ENCODE peak calls at places on chromosomes 11 and 22, in four cellular contexts. One of them, this sample, is unnamed.

GRCh38 chr11:12845739-12846358 is 163.3 kb upstream of the RASSF10 start:
- DNase-seq in mesenchymal stem cell: peak; percentile 87
- DNase-seq in H9: no peak
- DNase-seq in H1: no peak
- DNase-seq in this sample: no peak

GRCh38 chr11:70696076-70696475 is 297.7 kb downstream of the CTTN start:
- DNase-seq in mesenchymal stem cell: no peak
- DNase-seq in H9: no peak
- DNase-seq in H1: no peak
- DNase-seq in this sample: no peak

GRCh38 chr11:46724088-46724487 is 5.1 kb downstream of the F2 start:
- DNase-seq in mesenchymal stem cell: no peak
- DNase-seq in H9: no peak
- DNase-seq in H1: no peak
- DNase-seq in this sample: no peak

GRCh38 chr22:49765951-49766350 is 61.7 kb downstream of the BRD1 start:
- DNase-seq in mesenchymal stem cell: no peak
- DNase-seq in H9: no peak
- DNase-seq in H1: no peak
- DNase-seq in this sample: no peak

GRCh38 chr11:31770011-31770410 is 41.1 kb downstream of the PAX6 start:
- DNase-seq in mesenchymal stem cell: no peak
- DNase-seq in H9: no peak
- DNase-seq in H1: no peak
- DNase-seq in this sample: no peak

GRCh38 chr22:44261861-44262595 is 50.7 kb downstream of the SHISAL1 start:
- DNase-seq in mesenchymal stem cell: no peak
- DNase-seq in H9: peak; percentile 23
- DNase-seq in H1: no peak
- DNase-seq in this sample: no peak

GRCh38 chr22:17106161-17106784 is 14.9 kb downstream of the TMEM121B start:
- DNase-seq in mesenchymal stem cell: no peak
- DNase-seq in H9: no peak
- DNase-seq in H1: no peak
- DNase-seq in this sample: no peak

GRCh38 chr11:128146926-128147605 is 440.3 kb downstream of the ETS1 start:
- DNase-seq in mesenchymal stem cell: no peak
- DNase-seq in H9: no peak
- DNase-seq in H1: no peak
- DNase-seq in this sample: no peak

GRCh38 chr22:29112102-29112501 is 39.3 kb downstream of the KREMEN1 start:
- DNase-seq in mesenchymal stem cell: no peak
- DNase-seq in H9: no peak
- DNase-seq in H1: no peak
- DNase-seq in this sample: no peak

GRCh38 chr11:86175585-86175984 is 69.0 kb upstream of the EED start:
- DNase-seq in mesenchymal stem cell: no peak
- DNase-seq in H9: no peak
- DNase-seq in H1: no peak
- DNase-seq in this sample: no peak

DNA sequence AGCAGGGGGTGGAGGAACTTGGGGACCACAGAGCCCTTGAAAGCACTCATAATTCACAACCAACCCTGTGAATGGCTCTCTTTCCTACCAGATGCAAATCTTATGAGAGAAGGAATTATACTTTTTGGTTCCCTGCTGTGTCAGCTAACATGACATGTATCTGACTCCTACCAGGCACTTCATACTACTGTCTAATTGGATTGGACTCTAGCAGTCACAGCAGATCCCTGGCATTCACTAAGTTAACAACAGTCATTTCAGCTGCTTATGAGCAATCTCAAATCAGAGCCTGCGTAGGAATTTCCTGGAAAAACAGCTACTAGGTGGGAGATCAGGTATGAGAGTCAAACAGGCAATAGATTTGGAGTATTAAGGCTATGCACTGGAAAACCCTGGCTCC is 11.1 kb upstream of the ENDOD1 start:
- DNase-seq in mesenchymal stem cell: no peak
- DNase-seq in H9: no peak
- DNase-seq in H1: no peak
- DNase-seq in this sample: no peak
- H3K4me1 ChIP-seq in mesenchymal stem cell: peaks cover 5% of the 10 kb centered on the region
- H3K4me1 ChIP-seq in H9: peaks cover 3% of the 10 kb centered on the region
- H3K4me1 ChIP-seq in H1: no peaks in the 10 kb centered on the region
- H3K4me1 ChIP-seq in this sample: peaks cover 8% of the 10 kb centered on the region

GRCh38 chr11:65988791-65989592 is 13.0 kb downstream of the EIF1AD start:
- DNase-seq in mesenchymal stem cell: peak; percentile 95
- DNase-seq in H9: peak; percentile 92
- DNase-seq in H1: peak; percentile 78
- DNase-seq in this sample: peak; percentile 93
- H4K91ac ChIP-seq in mesenchymal stem cell: no peak overlapping the region
- H4K91ac ChIP-seq in H9: no peak overlapping the region
- H4K91ac ChIP-seq in H1: no peak overlapping the region
- H4K91ac ChIP-seq in this sample: no peak overlapping the region

GRCh38 chr11:66701432-66702240 is 23.9 kb upstream of the RBM4B start:
- DNase-seq in mesenchymal stem cell: no peak
- DNase-seq in H9: no peak
- DNase-seq in H1: no peak
- DNase-seq in this sample: no peak

GRCh38 chr11:66706989-66707388 is 22.0 kb downstream of the SPTBN2 start:
- DNase-seq in mesenchymal stem cell: no peak
- DNase-seq in H9: no peak
- DNase-seq in H1: no peak
- DNase-seq in this sample: no peak

GRCh38 chr11:66707486-66707885 is 21.5 kb downstream of the SPTBN2 start:
- DNase-seq in mesenchymal stem cell: no peak
- DNase-seq in H9: no peak
- DNase-seq in H1: no peak
- DNase-seq in this sample: no peak

GRCh38 chr11:66705587-66706335 is 23.3 kb downstream of the SPTBN2 start:
- DNase-seq in mesenchymal stem cell: no peak
- DNase-seq in H9: no peak
- DNase-seq in H1: no peak
- DNase-seq in this sample: no peak

GRCh38 chr11:66704659-66705360 is 24.2 kb downstream of the SPTBN2 start:
- DNase-seq in mesenchymal stem cell: no peak
- DNase-seq in H9: no peak
- DNase-seq in H1: no peak
- DNase-seq in this sample: no peak
- H3K4me1 ChIP-seq in mesenchymal stem cell: peaks cover 6% of the 10 kb centered on the region
- H3K4me1 ChIP-seq in H9: no peaks in the 10 kb centered on the region
- H3K4me1 ChIP-seq in H1: no peaks in the 10 kb centered on the region
- H3K4me1 ChIP-seq in this sample: no peaks in the 10 kb centered on the region

GRCh38 chr11:75112200-75112599 is 15.5 kb upstream of the OR2AT4 start:
- DNase-seq in mesenchymal stem cell: no peak
- DNase-seq in H9: no peak
- DNase-seq in H1: no peak
- DNase-seq in this sample: no peak

GRCh38 chr11:75118577-75118976 is 21.9 kb upstream of the OR2AT4 start:
- DNase-seq in mesenchymal stem cell: no peak
- DNase-seq in H9: no peak
- DNase-seq in H1: no peak
- DNase-seq in this sample: no peak

GRCh38 chr11:75107187-75107586 is 10.5 kb upstream of the OR2AT4 start:
- DNase-seq in mesenchymal stem cell: peak; percentile 59
- DNase-seq in H9: no peak
- DNase-seq in H1: no peak
- DNase-seq in this sample: no peak

GRCh38 chr11:75114465-75114864 is 17.8 kb upstream of the OR2AT4 start:
- DNase-seq in mesenchymal stem cell: no peak
- DNase-seq in H9: no peak
- DNase-seq in H1: no peak
- DNase-seq in this sample: no peak

GRCh38 chr11:75113049-75113448 is 16.4 kb upstream of the OR2AT4 start:
- DNase-seq in mesenchymal stem cell: no peak
- DNase-seq in H9: no peak
- DNase-seq in H1: no peak
- DNase-seq in this sample: no peak
- H4K91ac ChIP-seq in mesenchymal stem cell: no peak overlapping the region
- H4K91ac ChIP-seq in H9: no peak overlapping the region
- H4K91ac ChIP-seq in H1: no peak overlapping the region
- H4K91ac ChIP-seq in this sample: no peak overlapping the region

GRCh38 chr11:99419991-99420390 is 399.2 kb downstream of the CNTN5 start:
- DNase-seq in mesenchymal stem cell: no peak
- DNase-seq in H9: no peak
- DNase-seq in H1: no peak
- DNase-seq in this sample: no peak
- H3K4me1 ChIP-seq in mesenchymal stem cell: no peaks in the 10 kb centered on the region
- H3K4me1 ChIP-seq in H9: peaks cover 8% of the 10 kb centered on the region
- H3K4me1 ChIP-seq in H1: peaks cover 33% of the 10 kb centered on the region
- H3K4me1 ChIP-seq in this sample: no peaks in the 10 kb centered on the region

GRCh38 chr11:103241574-103241973 is 132.3 kb downstream of the DYNC2H1 start:
- DNase-seq in mesenchymal stem cell: no peak
- DNase-seq in H9: no peak
- DNase-seq in H1: no peak
- DNase-seq in this sample: no peak
- H4K91ac ChIP-seq in mesenchymal stem cell: no peak overlapping the region
- H4K91ac ChIP-seq in H9: no peak overlapping the region
- H4K91ac ChIP-seq in H1: no peak overlapping the region
- H4K91ac ChIP-seq in this sample: no peak overlapping the region

GRCh38 chr22:46742576-46743221 is 4.6 kb upstream of the CERK start:
- DNase-seq in mesenchymal stem cell: no peak
- DNase-seq in H9: no peak
- DNase-seq in H1: no peak
- DNase-seq in this sample: no peak
- H3K4me1 ChIP-seq in mesenchymal stem cell: peaks cover 10% of the 10 kb centered on the region
- H3K4me1 ChIP-seq in H9: no peaks in the 10 kb centered on the region
- H3K4me1 ChIP-seq in H1: peaks cover 6% of the 10 kb centered on the region
- H3K4me1 ChIP-seq in this sample: peaks cover 14% of the 10 kb centered on the region

DNA sequence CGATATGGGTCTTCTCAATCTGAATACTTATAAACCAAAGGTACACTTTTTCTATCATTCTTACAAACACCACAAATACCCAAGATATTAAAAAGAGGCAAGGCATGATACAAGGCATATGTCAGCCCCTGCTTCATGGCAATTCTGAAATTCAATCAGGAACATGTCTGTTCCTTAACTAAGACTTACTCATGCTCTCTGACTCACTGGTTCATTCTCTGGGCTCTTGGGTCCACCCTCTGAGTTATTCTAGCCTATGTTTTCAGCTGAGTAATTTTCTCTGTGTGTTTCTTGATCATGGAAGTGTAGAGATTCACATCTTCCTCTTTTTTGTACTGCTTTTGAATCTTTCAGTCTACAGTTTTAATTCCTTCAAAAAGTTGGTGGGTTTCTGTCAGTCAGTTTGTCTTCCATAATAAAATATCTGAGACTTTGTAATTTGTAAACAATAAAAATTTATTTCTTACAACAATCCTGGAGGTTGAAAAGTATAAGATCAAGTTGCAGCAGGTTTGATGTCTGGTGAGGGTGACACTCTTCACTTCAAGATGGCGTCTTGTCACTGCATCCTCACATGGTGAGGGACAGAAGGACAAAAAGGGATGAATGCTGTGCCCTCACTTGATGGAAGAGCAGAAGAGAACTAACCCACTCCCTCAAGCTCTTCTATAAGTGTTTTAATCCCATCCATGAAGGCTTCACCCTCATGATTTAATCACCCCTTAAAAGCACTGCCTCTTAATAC is 211.7 kb downstream of the FAM76B start:
- DNase-seq in mesenchymal stem cell: peak; percentile 68
- DNase-seq in H9: no peak
- DNase-seq in H1: no peak
- DNase-seq in this sample: no peak
- H4K91ac ChIP-seq in mesenchymal stem cell: no peak overlapping the region
- H4K91ac ChIP-seq in H9: no peak overlapping the region
- H4K91ac ChIP-seq in H1: no peak overlapping the region
- H4K91ac ChIP-seq in this sample: no peak overlapping the region

GRCh38 chr11:45155058-45155551 is 8.7 kb downstream of the PRDM11 start:
- DNase-seq in mesenchymal stem cell: no peak
- DNase-seq in H9: no peak
- DNase-seq in H1: no peak
- DNase-seq in this sample: no peak
- H3K4me1 ChIP-seq in mesenchymal stem cell: peaks cover 18% of the 10 kb centered on the region
- H3K4me1 ChIP-seq in H9: no peaks in the 10 kb centered on the region
- H3K4me1 ChIP-seq in H1: peaks cover 6% of the 10 kb centered on the region
- H3K4me1 ChIP-seq in this sample: peaks cover 12% of the 10 kb centered on the region

This sample was measured in neuronal stem cell.